ENCODE peak calls at places on chromosomes 12 and 14, in six cellular contexts. S is occipital lobe; A is activated CD4-positive, alpha-beta memory T cell treated with anti-CD3 and anti-CD28 coated beads, Interleukin-2, amount 10 ng/mL, durations not matched to agents 7 days and 5 days; D is psoas muscle; O is HT-29; Q is non-pigmented ciliary epithelial cell. Z is an unnamed sample.

GRCh38 chr14:69005432-69006148 is 26.5 kb upstream of the ACTN1 start:
- DNase-seq in S (peak), A (no peak), D (peak), O (peak), Q (peak), Z (peak)

GRCh38 chr14:92938235-92938875 is 15.4 kb downstream of the CHGA start:
- DNase-seq in S (no peak), A (no peak), D (no peak), O (no peak), Q (no peak), Z (no peak)

GRCh38 chr14:37034410-37035285 is 137.8 kb downstream of the SLC25A21 start:
- DNase-seq in S (no peak), A (no peak), D (no peak), O (no peak), Q (no peak), Z (peak)

GRCh38 chr12:106747973-106748436 is 26.5 kb upstream of the RIC8B start:
- DNase-seq in S (no peak), A (no peak), D (no peak), O (no peak), Q (no peak), Z (no peak)

GRCh38 chr12:48602192-48602989 is 32.5 kb upstream of the LALBA start:
- DNase-seq in S (no peak), A (no peak), D (no peak), O (no peak), Q (no peak), Z (no peak)

GRCh38 chr12:131559517-131560516 is 151.1 kb upstream of the SFSWAP start:
- DNase-seq in S (no peak), A (no peak), D (no peak), O (no peak), Q (no peak), Z (no peak)

GRCh38 chr12:132269266-132269968 is 60.0 kb downstream of the GALNT9 start:
- DNase-seq in S (no peak), A (no peak), D (no peak), O (no peak), Q (no peak), Z (no peak)

GRCh38 chr12:110042260-110042659 is 6.1 kb downstream of the C12orf76 start:
- DNase-seq in S (no peak), A (no peak), D (peak), O (no peak), Q (no peak), Z (no peak)

GRCh38 chr14:53011053-53011462 is 60.2 kb upstream of the FERMT2 start:
- DNase-seq in S (peak), A (no peak), D (peak), O (no peak), Q (peak), Z (peak)

GRCh38 chr12:49230810-49231209 is 34.1 kb upstream of the TUBA1C start:
- DNase-seq in S (no peak), A (no peak), D (no peak), O (no peak), Q (no peak), Z (no peak)

GRCh38 chr12:58841058-58841798 is 79.1 kb downstream of the LRIG3 start:
- DNase-seq in S (no peak), A (no peak), D (no peak), O (no peak), Q (no peak), Z (no peak)

GRCh38 chr14:51370758-51371386 is 130.8 kb downstream of the TMX1 start:
- DNase-seq in S (no peak), A (no peak), D (no peak), O (no peak), Q (no peak), Z (no peak)

GRCh38 chr12:3311491-3312103 is 179.4 kb upstream of the PRMT8 start:
- DNase-seq in S (no peak), A (no peak), D (no peak), O (no peak), Q (no peak), Z (no peak)

GRCh38 chr12:82299617-82300016 is 58.6 kb downstream of the CCDC59 start:
- DNase-seq in S (no peak), A (no peak), D (no peak), O (no peak), Q (peak), Z (no peak)

GRCh38 chr14:59377485-59377884 is 87.7 kb downstream of the GPR135 start:
- DNase-seq in S (no peak), A (no peak), D (no peak), O (no peak), Q (no peak), Z (no peak)

GRCh38 chr14:85549697-85550096 is 19.8 kb downstream of the FLRT2 start:
- DNase-seq in S (no peak), A (no peak), D (no peak), O (no peak), Q (no peak), Z (no peak)

GRCh38 chr12:29207120-29207519 is 58.0 kb downstream of the FAR2 start:
- DNase-seq in S (no peak), A (no peak), D (no peak), O (no peak), Q (no peak), Z (no peak)

GRCh38 chr12:21301-22189 is 45.0 kb upstream of the IQSEC3 start:
- DNase-seq in S (no peak), A (no peak), D (no peak), O (no peak), Q (no peak), Z (peak)

GRCh38 chr14:102508774-102509743 is 517 bp downstream of the ANKRD9 start:
- DNase-seq in S (no peak), A (no peak), D (peak), O (peak), Q (no peak), Z (peak)

GRCh38 chr12:132255642-132256041 is 73.7 kb downstream of the GALNT9 start:
- DNase-seq in S (no peak), A (no peak), D (no peak), O (no peak), Q (no peak), Z (no peak)

GRCh38 chr12:49263400-49263763 is 1.5 kb upstream of the TUBA1C start:
- DNase-seq in S (no peak), A (no peak), D (no peak), O (no peak), Q (no peak), Z (no peak)

GRCh38 chr12:117006333-117006732 is 92.9 kb downstream of the TESC start:
- DNase-seq in S (no peak), A (no peak), D (no peak), O (no peak), Q (no peak), Z (no peak)

GRCh38 chr12:6570264-6570887 is 2.3 kb upstream of the NOP2 start:
- DNase-seq in S (no peak), A (peak), D (no peak), O (peak), Q (no peak), Z (peak)

GRCh38 chr12:52066346-52067080 is 3.3 kb upstream of the ATG101 start:
- DNase-seq in S (no peak), A (no peak), D (no peak), O (no peak), Q (no peak), Z (no peak)

GRCh38 chr14:96362071-96362964 is 823 bp downstream of the ATG2B start:
- DNase-seq in S (no peak), A (peak), D (no peak), O (peak), Q (no peak), Z (peak)

GRCh38 chr14:105475916-105476845 is 1.6 kb downstream of the CRIP2 start:
- DNase-seq in S (peak), A (no peak), D (peak), O (peak), Q (no peak), Z (peak)

GRCh38 chr12:51351913-51352532 is 5.5 kb upstream of the CELA1 start:
- DNase-seq in S (peak), A (peak), D (no peak), O (peak), Q (no peak), Z (peak)

GRCh38 chr12:68587448-68587873 is 23.2 kb upstream of the RAP1B start:
- DNase-seq in S (no peak), A (peak), D (no peak), O (no peak), Q (no peak), Z (no peak)

Z was measured in GM03348.